ENCODE peak calls at places on chromosomes 16 and 17, in nine cellular contexts. G is lower leg skin, V is Peyer's patch, E is transverse colon, L is cardiac fibroblast, K is heart left ventricle, D is kidney epithelial cell, A is RWPE1, N is AG04449. W is an unnamed sample.

GRCh38 chr16:54355251-54355650 is 68.7 kb upstream of the IRX3 start:
- DNase-seq in G (no peak), V (no peak), E (no peak), L (peak; percentile 84), K (no peak), D (peak; percentile 23), A (no peak), N (no peak), W (no peak)

GRCh38 chr17:731943-732787 is at the start of gene TLCD3A:
- DNase-seq in G (peak; percentile 93), V (peak; percentile 80), E (peak; percentile 78), L (peak; percentile 49), K (peak; percentile 86), D (no peak), A (peak; percentile 73), N (no peak), W (peak; percentile 90)

GRCh38 chr16:27720731-27721547 is 171.0 kb downstream of the KATNIP start:
- DNase-seq in G (no peak), V (no peak), E (no peak), L (no peak), K (peak; percentile 56), D (no peak), A (no peak), N (no peak), W (no peak)

GRCh38 chr17:80889897-80890550 is 101.6 kb upstream of the CHMP6 start:
- DNase-seq in G (no peak), V (no peak), E (no peak), L (no peak), K (no peak), D (no peak), A (no peak), N (no peak), W (no peak)

GRCh38 chr17:64006361-64007088 is 8.4 kb downstream of the PRR29 start:
- DNase-seq in G (peak; percentile 85), V (peak; percentile 51), E (no peak), L (peak; percentile 70), K (peak; percentile 83), D (no peak), A (no peak), N (no peak), W (no peak)

GRCh38 chr16:28014851-28015250 is 48.7 kb downstream of the GSG1L start:
- DNase-seq in G (no peak), V (no peak), E (no peak), L (no peak), K (no peak), D (no peak), A (no peak), N (no peak), W (no peak)

GRCh38 chr17:28342313-28342712 is 6.8 kb downstream of the TNFAIP1 start:
- DNase-seq in G (no peak), V (no peak), E (no peak), L (no peak), K (no peak), D (no peak), A (no peak), N (no peak), W (no peak)

GRCh38 chr16:74480150-74481029 is 59.1 kb upstream of the CLEC18B start:
- DNase-seq in G (no peak), V (peak; percentile 91), E (peak; percentile 86), L (peak; percentile 65), K (no peak), D (peak; percentile 32), A (peak; percentile 90), N (no peak), W (no peak)

GRCh38 chr17:44733753-44734152 is 25.0 kb upstream of the ADAM11 start:
- DNase-seq in G (no peak), V (no peak), E (no peak), L (peak; percentile 8), K (no peak), D (no peak), A (peak; percentile 20), N (no peak), W (no peak)

GRCh38 chr16:5056347-5056746 is 9.4 kb downstream of the C16orf89 start:
- DNase-seq in G (no peak), V (no peak), E (peak; percentile 41), L (peak; percentile 43), K (no peak), D (no peak), A (no peak), N (no peak), W (no peak)

GRCh38 chr16:56365552-56365951 is 59.8 kb downstream of the AMFR start:
- DNase-seq in G (no peak), V (no peak), E (no peak), L (no peak), K (no peak), D (no peak), A (no peak), N (no peak), W (no peak)

GRCh38 chr17:80270104-80270503 is 9.5 kb downstream of the RNF213 start:
- DNase-seq in G (no peak), V (no peak), E (no peak), L (no peak), K (no peak), D (no peak), A (no peak), N (no peak), W (no peak)

GRCh38 chr17:1994707-1995106 is 30.4 kb downstream of the RTN4RL1 start:
- DNase-seq in G (no peak), V (no peak), E (no peak), L (no peak), K (no peak), D (no peak), A (no peak), N (no peak), W (no peak)

GRCh38 chr16:5905935-5906334 is 808.3 kb upstream of the EEF2KMT start:
- DNase-seq in G (no peak), V (no peak), E (no peak), L (no peak), K (no peak), D (peak; percentile 56), A (no peak), N (no peak), W (no peak)

GRCh38 chr17:58340623-58340876 is 11.5 kb downstream of the SUPT4H1 start:
- DNase-seq in G (no peak), V (no peak), E (no peak), L (no peak), K (no peak), D (no peak), A (no peak), N (no peak), W (no peak)

GRCh38 chr17:76278952-76279741 is 14.0 kb downstream of the UBALD2 start:
- DNase-seq in G (peak; percentile 98), V (peak; percentile 95), E (peak; percentile 91), L (peak; percentile 79), K (peak; percentile 94), D (peak; percentile 32), A (peak; percentile 82), N (peak; percentile 14), W (peak; percentile 95)
- TF ChIP-seq CTCF in G (no peak), V (peak; percentile 96), E (peak; percentile 95), L (peak; percentile 91), K (peak; percentile 99), D (peak; percentile 96), A (peak; percentile 97), N (peak; percentile 94), W (peak; percentile 98)

GRCh38 chr17:49755681-49756283 is 8.1 kb downstream of the FAM117A start:
- DNase-seq in G (no peak), V (no peak), E (no peak), L (no peak), K (no peak), D (no peak), A (no peak), N (no peak), W (no peak)
- TF ChIP-seq CTCF in G (no peak), V (no peak), E (no peak), L (no peak), K (no peak), D (no peak), A (no peak), N (no peak), W (no peak)

GRCh38 chr17:73934696-73935095 is 268.8 kb upstream of the RPL38 start:
- DNase-seq in G (no peak), V (no peak), E (no peak), L (no peak), K (no peak), D (no peak), A (no peak), N (no peak), W (peak; percentile 34)

GRCh38 chr17:73932216-73932749 is 271.2 kb upstream of the RPL38 start:
- DNase-seq in G (peak; percentile 39), V (no peak), E (no peak), L (no peak), K (no peak), D (no peak), A (no peak), N (no peak), W (peak; percentile 44)

GRCh38 chr17:73933871-73934270 is 269.6 kb upstream of the RPL38 start:
- DNase-seq in G (no peak), V (no peak), E (no peak), L (no peak), K (no peak), D (no peak), A (no peak), N (no peak), W (peak; percentile 17)

GRCh38 chr17:73933164-73933766 is 270.2 kb upstream of the RPL38 start:
- DNase-seq in G (peak; percentile 70), V (no peak), E (no peak), L (no peak), K (no peak), D (no peak), A (no peak), N (no peak), W (peak; percentile 51)

GRCh38 chr17:73929860-73930430 is 273.5 kb upstream of the RPL38 start:
- DNase-seq in G (peak; percentile 32), V (no peak), E (no peak), L (no peak), K (no peak), D (no peak), A (no peak), N (no peak), W (peak; percentile 38)
- TF ChIP-seq CTCF in G (no peak), V (no peak), E (no peak), L (no peak), K (no peak), D (no peak), A (no peak), N (no peak), W (no peak)

GRCh38 chr16:22198547-22199293 is 7.4 kb upstream of the EEF2K start:
- DNase-seq in G (no peak), V (no peak), E (no peak), L (peak; percentile 47), K (peak; percentile 3), D (no peak), A (no peak), N (no peak), W (no peak)
- TF ChIP-seq CTCF in G (no peak), V (no peak), E (no peak), L (no peak), K (no peak), D (no peak), A (peak; percentile 6), N (no peak), W (no peak)

GRCh38 chr16:29910819-29911675 is 10.8 kb downstream of the ASPHD1 start:
- DNase-seq in G (no peak), V (no peak), E (no peak), L (no peak), K (no peak), D (no peak), A (no peak), N (no peak), W (no peak)
- TF ChIP-seq CTCF in G (no peak), V (no peak), E (no peak), L (no peak), K (no peak), D (no peak), A (no peak), N (no peak), W (no peak)